ENCODE peak calls at places on chromosomes 7 and 10, in five cellular contexts. One of them, this sample, is unnamed.

GRCh38 chr7:33108591-33108930 is 643 bp downstream of the RP9 start:
- DNase-seq in brain microvascular endothelial cell: no peak
- DNase-seq in fibroblast of the aortic adventitia: no peak
- DNase-seq in HFFc6: peak
- DNase-seq in tibial nerve: no peak
- DNase-seq in this sample: no peak

GRCh38 chr10:125134916-125135770 is 25.2 kb downstream of the CTBP2 start:
- DNase-seq in brain microvascular endothelial cell: no peak
- DNase-seq in fibroblast of the aortic adventitia: no peak
- DNase-seq in HFFc6: no peak
- DNase-seq in tibial nerve: no peak
- DNase-seq in this sample: no peak

GRCh38 chr10:24331457-24331856 is 122.5 kb downstream of the KIAA1217 start:
- DNase-seq in brain microvascular endothelial cell: peak
- DNase-seq in fibroblast of the aortic adventitia: peak
- DNase-seq in HFFc6: no peak
- DNase-seq in tibial nerve: peak
- DNase-seq in this sample: peak

GRCh38 chr7:128017460-128017859 is 13.8 kb downstream of the LRRC4 start:
- DNase-seq in brain microvascular endothelial cell: no peak
- DNase-seq in fibroblast of the aortic adventitia: no peak
- DNase-seq in HFFc6: no peak
- DNase-seq in tibial nerve: no peak
- DNase-seq in this sample: no peak

GRCh38 chr10:580796-581195 is 108.7 kb downstream of the DIP2C start:
- DNase-seq in brain microvascular endothelial cell: peak
- DNase-seq in fibroblast of the aortic adventitia: peak
- DNase-seq in HFFc6: peak
- DNase-seq in tibial nerve: peak
- DNase-seq in this sample: no peak

GRCh38 chr7:142759433-142759832 is 10.2 kb downstream of the PRSS1 start:
- DNase-seq in brain microvascular endothelial cell: no peak
- DNase-seq in fibroblast of the aortic adventitia: no peak
- DNase-seq in HFFc6: no peak
- DNase-seq in tibial nerve: no peak
- DNase-seq in this sample: no peak

GRCh38 chr7:16745645-16746044 is 7.9 kb upstream of the TSPAN13 start:
- DNase-seq in brain microvascular endothelial cell: no peak
- DNase-seq in fibroblast of the aortic adventitia: no peak
- DNase-seq in HFFc6: no peak
- DNase-seq in tibial nerve: no peak
- DNase-seq in this sample: no peak

GRCh38 chr10:42691361-42692120 is 53.2 kb upstream of the ZNF33B start:
- DNase-seq in brain microvascular endothelial cell: no peak
- DNase-seq in fibroblast of the aortic adventitia: no peak
- DNase-seq in HFFc6: no peak
- DNase-seq in tibial nerve: no peak
- DNase-seq in this sample: no peak

GRCh38 chr7:461453-462172 is 58.0 kb downstream of the PDGFA start:
- DNase-seq in brain microvascular endothelial cell: no peak
- DNase-seq in fibroblast of the aortic adventitia: no peak
- DNase-seq in HFFc6: no peak
- DNase-seq in tibial nerve: no peak
- DNase-seq in this sample: no peak

GRCh38 chr10:73584737-73585136 is 6.4 kb downstream of the USP54 start:
- DNase-seq in brain microvascular endothelial cell: no peak
- DNase-seq in fibroblast of the aortic adventitia: no peak
- DNase-seq in HFFc6: no peak
- DNase-seq in tibial nerve: no peak
- DNase-seq in this sample: peak

GRCh38 chr7:30476401-30477145 is 2.0 kb downstream of the NOD1 start:
- DNase-seq in brain microvascular endothelial cell: no peak
- DNase-seq in fibroblast of the aortic adventitia: peak
- DNase-seq in HFFc6: no peak
- DNase-seq in tibial nerve: no peak
- DNase-seq in this sample: no peak

GRCh38 chr7:30475580-30475979 is 3.0 kb downstream of the NOD1 start:
- DNase-seq in brain microvascular endothelial cell: no peak
- DNase-seq in fibroblast of the aortic adventitia: peak
- DNase-seq in HFFc6: no peak
- DNase-seq in tibial nerve: no peak
- DNase-seq in this sample: no peak

GRCh38 chr7:30474485-30474884 is 4.1 kb downstream of the NOD1 start:
- DNase-seq in brain microvascular endothelial cell: no peak
- DNase-seq in fibroblast of the aortic adventitia: no peak
- DNase-seq in HFFc6: no peak
- DNase-seq in tibial nerve: no peak
- DNase-seq in this sample: no peak

GRCh38 chr7:30474893-30475292 is 3.7 kb downstream of the NOD1 start:
- DNase-seq in brain microvascular endothelial cell: no peak
- DNase-seq in fibroblast of the aortic adventitia: peak
- DNase-seq in HFFc6: no peak
- DNase-seq in tibial nerve: no peak
- DNase-seq in this sample: no peak

DNA sequence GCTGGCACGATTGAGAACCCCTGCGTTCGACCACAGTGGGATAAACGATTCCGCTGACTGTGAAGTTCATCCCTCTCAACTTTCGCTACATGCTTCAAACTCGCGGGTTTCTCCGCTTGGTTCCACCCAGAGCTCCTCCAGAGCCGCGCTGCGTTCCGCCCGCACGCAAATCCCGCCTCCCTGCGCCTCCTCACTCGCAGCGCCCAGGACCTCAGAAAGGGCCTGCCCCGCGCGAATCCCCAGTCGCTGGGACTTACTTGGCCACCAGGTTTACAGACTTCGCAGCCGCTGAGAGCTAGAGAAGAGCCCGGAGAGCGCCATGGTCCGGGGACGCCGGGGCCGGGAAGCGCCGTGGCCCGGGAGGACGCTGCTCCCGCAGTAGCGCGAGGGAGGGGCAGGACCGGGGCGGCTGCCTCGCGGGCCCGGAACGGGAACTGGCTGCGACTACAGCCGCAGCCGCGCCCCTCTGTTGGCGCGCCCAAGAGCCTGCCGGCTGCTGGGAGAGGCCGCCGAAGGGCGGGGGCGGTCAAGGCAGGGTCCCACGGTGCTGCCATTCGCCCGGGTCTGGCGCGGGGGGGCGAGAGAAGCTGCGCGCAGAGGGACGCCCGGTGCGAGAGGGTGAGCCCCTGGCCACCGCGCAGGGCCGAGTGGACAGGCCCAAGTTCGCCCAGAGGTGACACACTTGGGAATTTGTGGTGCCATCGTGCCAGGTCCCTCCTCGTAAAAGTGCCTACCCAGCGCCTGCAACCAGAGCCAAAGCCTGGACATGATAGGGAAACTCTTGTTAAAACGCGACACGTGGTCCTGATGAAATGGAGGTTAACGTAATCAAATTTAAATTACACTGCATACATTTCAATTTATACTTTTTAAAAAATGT is at the start of gene NOD1:
- DNase-seq in brain microvascular endothelial cell: peak
- DNase-seq in fibroblast of the aortic adventitia: peak
- DNase-seq in HFFc6: peak
- DNase-seq in tibial nerve: peak
- DNase-seq in this sample: no peak
- TF ChIP-seq CTCF in brain microvascular endothelial cell: peak
- TF ChIP-seq CTCF in fibroblast of the aortic adventitia: no peak
- TF ChIP-seq CTCF in HFFc6: peak
- TF ChIP-seq CTCF in tibial nerve: peak
- TF ChIP-seq CTCF in this sample: no peak

DNA sequence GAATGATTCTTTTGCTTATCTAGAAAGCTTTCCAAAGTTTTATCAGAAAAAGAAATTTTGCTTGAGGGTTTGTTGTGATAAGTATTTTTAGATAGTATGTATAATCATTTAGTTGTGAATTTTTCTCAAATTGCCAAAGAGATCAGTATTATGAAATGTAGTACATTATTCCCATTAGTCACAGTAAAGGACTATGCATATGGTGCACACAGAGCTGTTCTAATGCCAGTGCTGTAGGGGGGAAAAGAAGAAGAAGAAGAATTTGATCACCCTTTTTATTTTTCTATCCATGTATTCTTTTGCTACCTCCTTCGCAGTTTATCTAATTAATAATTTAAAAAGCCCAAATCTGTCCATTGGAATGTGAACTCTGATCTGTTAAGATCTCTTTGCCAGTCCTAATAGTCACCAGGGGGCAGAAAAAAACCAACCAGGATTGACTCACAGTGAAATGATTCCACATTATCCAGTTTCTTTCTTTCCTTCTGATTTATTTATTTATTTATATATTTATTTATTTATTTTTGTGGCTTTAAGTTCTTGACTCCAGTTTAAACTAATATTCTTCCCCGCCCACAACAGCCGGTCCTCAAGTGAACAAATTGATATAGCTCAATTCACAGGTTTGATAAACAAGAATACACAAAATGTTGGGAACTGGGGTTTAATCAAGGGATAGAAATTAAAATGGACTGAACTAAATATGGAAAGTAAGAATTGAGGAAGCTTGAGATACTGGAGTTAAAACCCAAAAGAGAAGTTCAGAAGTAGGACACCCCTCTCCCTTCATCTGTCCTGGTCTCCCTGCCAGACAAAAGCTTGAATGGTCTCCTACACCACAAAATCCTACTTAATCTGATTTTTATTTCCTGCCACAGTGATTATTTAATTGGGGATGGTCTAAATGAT is 4.9 kb downstream of the RBM20 start:
- DNase-seq in brain microvascular endothelial cell: peak
- DNase-seq in fibroblast of the aortic adventitia: no peak
- DNase-seq in HFFc6: no peak
- DNase-seq in tibial nerve: no peak
- DNase-seq in this sample: no peak
- TF ChIP-seq CTCF in brain microvascular endothelial cell: peak
- TF ChIP-seq CTCF in fibroblast of the aortic adventitia: no peak
- TF ChIP-seq CTCF in HFFc6: peak
- TF ChIP-seq CTCF in tibial nerve: no peak
- TF ChIP-seq CTCF in this sample: no peak

GRCh38 chr7:116290740-116291139 is 80.4 kb downstream of the TES start:
- DNase-seq in brain microvascular endothelial cell: no peak
- DNase-seq in fibroblast of the aortic adventitia: peak
- DNase-seq in HFFc6: peak
- DNase-seq in tibial nerve: no peak
- DNase-seq in this sample: no peak
- TF ChIP-seq CTCF in brain microvascular endothelial cell: peak
- TF ChIP-seq CTCF in fibroblast of the aortic adventitia: no peak
- TF ChIP-seq CTCF in HFFc6: peak
- TF ChIP-seq CTCF in tibial nerve: no peak
- TF ChIP-seq CTCF in this sample: no peak

GRCh38 chr10:71705582-71705981 is 14.0 kb downstream of the C10orf105 start:
- DNase-seq in brain microvascular endothelial cell: no peak
- DNase-seq in fibroblast of the aortic adventitia: no peak
- DNase-seq in HFFc6: no peak
- DNase-seq in tibial nerve: no peak
- DNase-seq in this sample: no peak
- TF ChIP-seq CTCF in brain microvascular endothelial cell: no peak
- TF ChIP-seq CTCF in fibroblast of the aortic adventitia: no peak
- TF ChIP-seq CTCF in HFFc6: peak
- TF ChIP-seq CTCF in tibial nerve: no peak
- TF ChIP-seq CTCF in this sample: no peak

DNA sequence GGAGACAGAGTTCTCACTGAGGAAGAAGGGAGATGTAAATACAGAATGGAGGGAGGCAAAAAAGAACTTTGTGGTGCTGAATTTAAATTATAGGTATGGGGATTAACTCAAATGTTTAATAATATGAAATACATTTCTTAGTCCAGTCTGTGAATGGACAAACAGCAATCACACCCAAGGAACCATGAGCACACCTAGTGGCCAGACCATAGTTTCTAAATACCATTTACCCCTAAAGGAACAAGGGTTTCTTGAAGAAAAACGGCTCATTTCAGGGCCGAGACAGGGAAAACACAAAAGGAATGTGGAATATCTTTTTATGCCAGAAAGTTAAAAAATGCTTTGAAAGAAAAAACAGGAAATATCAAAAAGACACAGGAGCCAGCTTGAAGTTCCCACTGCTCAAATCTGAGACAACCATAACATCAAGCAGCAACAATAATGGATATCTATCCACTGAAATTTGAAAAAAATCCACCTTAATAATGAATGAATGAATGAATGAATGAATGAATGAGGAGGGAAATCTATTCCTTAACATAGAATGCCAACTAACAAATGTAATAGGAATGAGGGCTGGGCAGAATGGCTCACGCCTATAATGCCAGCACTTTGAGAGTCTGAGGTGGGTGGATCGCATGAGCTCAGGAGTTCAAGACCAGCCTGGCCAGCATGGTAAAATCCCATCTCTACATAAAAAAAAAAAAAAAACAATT is 8.6 kb downstream of the IPMK start:
- DNase-seq in brain microvascular endothelial cell: no peak
- DNase-seq in fibroblast of the aortic adventitia: no peak
- DNase-seq in HFFc6: no peak
- DNase-seq in tibial nerve: no peak
- DNase-seq in this sample: no peak
- TF ChIP-seq CTCF in brain microvascular endothelial cell: peak
- TF ChIP-seq CTCF in fibroblast of the aortic adventitia: peak
- TF ChIP-seq CTCF in HFFc6: peak
- TF ChIP-seq CTCF in tibial nerve: no peak
- TF ChIP-seq CTCF in this sample: no peak